ENCODE peak calls at places on chromosome 2, in seven cellular contexts. V is foreskin fibroblast, P is thoracic aorta, Q is uterus, A is neural crest cell, K is left ventricle myocardium inferior, N is progenitor cell of endocrine pancreas. E is an unnamed sample.
A peak's percentile ranks its signal among the peaks of the same experiment; 100 is the strongest.

GRCh38 chr2:99865818-99866676 is 276.3 kb downstream of the AFF3 start:
- DNase-seq in V (peak; percentile 55), P (no peak), A (no peak), N (no peak), K (no peak), Q (no peak), E (no peak)

GRCh38 chr2:38497670-38498037 is 105.1 kb downstream of the HNRNPLL start:
- DNase-seq in Q (no peak), P (no peak), K (no peak), A (no peak), N (no peak), V (no peak), E (no peak)

GRCh38 chr2:204331180-204331579 is 214.1 kb upstream of the PARD3B start:
- DNase-seq in A (no peak), N (no peak), Q (no peak), V (no peak), K (no peak), P (no peak), E (no peak)

GRCh38 chr2:140091926-140092325 is 1311.7 kb upstream of the NXPH2 start:
- DNase-seq in A (no peak), N (no peak), P (no peak), Q (no peak), K (no peak), V (no peak), E (no peak)

GRCh38 chr2:120442923-120443571 is 97.1 kb downstream of the INHBB start:
- DNase-seq in N (peak; percentile 83), K (peak; percentile 38), V (no peak), A (no peak), P (no peak), Q (no peak), E (peak; percentile 49)

GRCh38 chr2:101524811-101525430 is 50.0 kb upstream of the RFX8 start:
- DNase-seq in A (no peak), Q (no peak), N (no peak), V (peak; percentile 69), P (no peak), K (no peak), E (no peak)

GRCh38 chr2:120261387-120262006 is 8.8 kb downstream of the RALB start:
- DNase-seq in A (no peak), V (no peak), P (no peak), Q (no peak), K (no peak), N (no peak), E (no peak)

GRCh38 chr2:188675391-188676011 is 298.7 kb upstream of the COL3A1 start:
- DNase-seq in Q (no peak), P (no peak), K (no peak), V (peak; percentile 67), A (no peak), N (no peak), E (no peak)

GRCh38 chr2:20934226-20934625 is 109.6 kb downstream of the APOB start:
- DNase-seq in K (no peak), P (no peak), V (peak; percentile 9), A (no peak), Q (no peak), N (no peak), E (no peak)

DNA sequence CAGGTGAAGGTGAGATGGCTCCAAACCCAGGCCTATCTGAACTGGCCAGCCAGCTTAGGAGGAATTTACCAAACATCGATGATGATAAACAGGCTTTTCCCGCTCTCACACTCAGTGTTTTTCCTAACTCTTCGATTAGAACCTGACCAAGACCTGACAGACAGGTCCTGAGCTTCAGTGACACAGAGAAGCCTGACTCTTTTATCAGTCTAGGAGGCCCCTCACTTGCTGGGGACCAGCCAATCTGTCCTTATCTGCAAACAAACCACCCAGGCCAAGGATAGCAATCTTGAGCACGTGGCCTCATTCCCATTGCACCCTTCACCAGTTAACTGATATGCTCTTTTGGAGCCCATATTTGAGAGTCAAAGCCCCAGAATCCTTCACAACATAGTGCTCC is 1.9 kb upstream of the ITSN2 start:
- DNase-seq in N (no peak), K (no peak), V (no peak), P (no peak), Q (no peak), A (no peak), E (no peak)
- TF ChIP-seq CTCF in N (no peak), K (no peak), V (no peak), P (no peak), Q (no peak), A (no peak), E (no peak)

GRCh38 chr2:237480988-237481387 is 6.1 kb upstream of the MLPH start:
- DNase-seq in N (no peak), P (no peak), A (no peak), V (no peak), K (no peak), Q (no peak), E (no peak)

GRCh38 chr2:237485304-237485703 is 1.7 kb upstream of the MLPH start:
- DNase-seq in A (no peak), K (no peak), P (no peak), Q (no peak), N (no peak), V (no peak), E (no peak)

GRCh38 chr2:237485844-237486243 is 1.2 kb upstream of the MLPH start:
- DNase-seq in N (no peak), P (no peak), K (no peak), A (no peak), Q (no peak), V (no peak), E (no peak)

GRCh38 chr2:237482485-237482884 is 4.6 kb upstream of the MLPH start:
- DNase-seq in K (peak; percentile 77), P (no peak), V (peak; percentile 48), A (no peak), N (no peak), Q (peak; percentile 77), E (no peak)

GRCh38 chr2:237483018-237483731 is 3.9 kb upstream of the MLPH start:
- DNase-seq in N (no peak), P (no peak), A (no peak), K (no peak), Q (no peak), V (peak; percentile 75), E (no peak)
- TF ChIP-seq CTCF in N (no peak), P (no peak), A (peak; percentile 22), K (no peak), Q (no peak), V (peak; percentile 69), E (no peak)

DNA sequence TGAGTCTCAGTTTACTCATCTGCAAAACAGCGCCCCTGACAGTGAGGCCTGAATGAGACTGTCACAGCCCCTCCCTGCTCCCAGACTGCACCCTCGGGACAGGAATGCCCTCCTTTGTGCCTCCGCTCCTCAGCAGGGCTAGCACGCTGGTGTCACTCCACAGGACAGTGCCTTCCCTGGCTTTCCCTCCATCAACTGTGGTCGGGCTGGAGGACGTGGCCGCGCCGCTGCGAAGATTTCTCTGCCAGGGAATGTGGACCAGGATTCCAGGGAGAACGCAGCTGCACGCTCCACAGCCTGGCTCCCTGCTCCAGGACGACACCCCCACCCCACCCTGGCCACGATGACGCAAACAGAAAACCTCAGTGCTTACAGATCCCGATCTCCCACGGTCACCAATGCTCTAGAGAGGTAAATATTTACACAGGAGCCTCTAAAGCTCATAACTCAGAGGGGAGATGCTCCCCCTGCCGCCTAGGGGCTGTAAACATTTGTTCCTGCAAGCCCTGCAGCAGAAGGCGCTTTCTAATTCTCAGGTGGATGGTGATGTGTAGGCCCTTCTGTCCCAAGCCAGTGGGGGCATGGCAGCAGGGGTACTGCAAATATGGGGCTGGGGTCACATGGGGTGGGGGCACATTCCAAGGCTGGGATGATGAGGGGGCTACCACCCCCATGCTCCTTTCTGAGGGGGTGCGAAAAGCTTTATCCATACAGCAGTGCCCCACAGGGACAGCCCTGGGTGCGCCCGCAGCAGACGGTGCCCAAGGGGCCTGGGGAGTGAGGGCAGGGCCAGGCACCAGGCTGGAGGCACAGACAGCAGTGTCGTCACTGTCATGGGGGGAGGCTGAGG is 12.4 kb downstream of the HS6ST1 start:
- DNase-seq in P (no peak), N (no peak), A (no peak), V (peak; percentile 91), K (peak; percentile 59), Q (peak; percentile 82), E (no peak)
- TF ChIP-seq CTCF in P (no peak), N (peak; percentile 54), A (peak; percentile 51), V (peak; percentile 31), K (no peak), Q (peak; percentile 29), E (no peak)

DNA sequence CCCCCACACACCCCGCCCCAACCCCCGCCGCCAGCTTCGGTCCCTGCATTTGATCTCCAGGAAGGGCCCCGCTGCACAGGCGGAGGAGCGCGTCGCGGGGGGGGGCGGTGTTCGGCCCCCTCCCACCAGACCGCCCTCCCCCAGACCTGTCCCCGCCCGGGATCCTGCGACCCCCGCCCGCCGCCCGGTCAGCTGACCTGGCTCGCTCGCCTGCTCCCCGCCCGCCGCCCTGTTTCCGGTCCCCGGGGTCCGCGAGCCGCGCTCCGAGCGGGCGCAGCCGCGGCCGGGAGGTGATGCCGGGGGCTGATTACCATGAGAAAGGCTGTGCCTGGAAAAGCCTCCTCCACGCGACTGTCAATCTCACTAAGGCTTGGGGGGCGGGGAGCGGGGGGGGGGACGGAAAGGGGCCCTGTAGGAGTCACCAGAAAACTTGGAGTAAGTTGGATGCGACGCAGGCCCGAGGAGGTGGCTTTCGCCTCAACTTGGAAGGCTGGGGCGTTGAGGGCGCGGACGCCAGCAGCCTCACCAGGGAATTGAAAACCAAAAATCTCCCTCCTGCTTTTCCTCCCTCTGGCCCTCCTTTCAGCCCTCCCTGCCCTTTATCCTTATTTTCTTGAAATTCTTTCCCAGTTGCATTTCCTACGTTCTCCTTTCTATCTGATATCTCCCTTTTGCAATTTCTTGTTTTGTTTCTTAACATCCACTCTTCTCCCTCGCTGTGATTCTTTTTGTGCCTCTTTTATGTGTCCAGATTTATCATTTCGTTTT is 4.5 kb upstream of the ZEB2 start:
- DNase-seq in Q (peak; percentile 66), A (peak; percentile 67), N (no peak), K (peak; percentile 73), P (no peak), V (peak; percentile 67), E (peak; percentile 65)
- TF ChIP-seq CTCF in Q (no peak), A (no peak), N (no peak), K (no peak), P (peak; percentile 7), V (no peak), E (no peak)

GRCh38 chr2:201709747-201710146 is 11.3 kb upstream of the MPP4 start:
- DNase-seq in Q (no peak), P (no peak), V (no peak), N (no peak), K (no peak), A (no peak), E (no peak)

GRCh38 chr2:201707142-201707541 is 8.7 kb upstream of the MPP4 start:
- DNase-seq in N (no peak), A (no peak), P (no peak), V (no peak), K (no peak), Q (no peak), E (no peak)

GRCh38 chr2:201709049-201709448 is 10.6 kb upstream of the MPP4 start:
- DNase-seq in K (no peak), P (no peak), V (no peak), A (no peak), Q (no peak), N (no peak), E (no peak)

GRCh38 chr2:201704536-201704935 is 6.1 kb upstream of the MPP4 start:
- DNase-seq in P (no peak), Q (no peak), K (no peak), A (no peak), V (no peak), N (no peak), E (no peak)

DNA sequence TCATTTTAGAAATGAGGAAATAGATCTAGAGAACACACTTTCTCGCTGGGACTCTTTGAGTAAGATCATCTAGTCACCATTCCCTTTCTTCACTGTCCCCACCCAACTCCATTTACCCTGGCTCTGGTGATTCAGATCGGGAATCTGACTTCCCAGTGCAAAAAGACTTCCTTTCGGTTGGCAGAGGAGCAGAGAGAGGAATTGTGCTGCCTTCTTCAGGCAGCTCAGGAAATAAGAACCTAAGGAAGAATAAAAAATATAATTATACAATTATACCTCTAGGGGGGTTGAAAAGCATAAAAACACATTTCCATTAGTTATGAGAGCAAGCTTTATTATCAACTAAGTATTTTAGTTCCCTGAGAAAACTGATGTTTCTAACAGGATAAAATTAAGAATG is 9.3 kb upstream of the MPP4 start:
- DNase-seq in K (no peak), A (no peak), P (no peak), N (no peak), Q (no peak), V (peak; percentile 73), E (no peak)
- TF ChIP-seq CTCF in K (peak; percentile 11), A (no peak), P (peak; percentile 24), N (no peak), Q (no peak), V (peak; percentile 37), E (no peak)

E was measured in endothelial cell.